ENCODE peak calls at places on chromosomes 5 and 9, in four cellular contexts. Z, N, L and X are unnamed samples.
A peak's percentile ranks its signal among the peaks of the same experiment; 100 is the strongest.

GRCh38 chr9:8660383-8660782 is 860.8 kb upstream of the DMAC1 start:
- DNase-seq in L (peak; percentile 76), N (no peak), Z (peak; percentile 57), X (no peak)

GRCh38 chr5:177429248-177430045 is 3.0 kb downstream of the GRK6 start:
- DNase-seq in L (no peak), Z (peak; percentile 15), N (no peak), X (no peak)

GRCh38 chr9:87682618-87683017 is 43.3 kb upstream of the CTSL start:
- DNase-seq in Z (no peak), N (no peak), L (no peak), X (no peak)

GRCh38 chr5:111928501-111928900 is 171.5 kb upstream of the NREP start:
- DNase-seq in L (no peak), Z (peak; percentile 58), N (no peak), X (no peak)

GRCh38 chr9:109904666-109905065 is 124.7 kb downstream of the PALM2AKAP2 start:
- DNase-seq in L (no peak), Z (no peak), N (no peak), X (no peak)

GRCh38 chr5:99386406-99387075 is 457.7 kb upstream of the CHD1 start:
- DNase-seq in Z (no peak), N (no peak), L (no peak), X (no peak)

GRCh38 chr5:86029308-86029707 is 588.4 kb upstream of the COX7C start:
- DNase-seq in Z (no peak), L (no peak), N (no peak), X (no peak)

GRCh38 chr5:62790348-62790747 is 211.7 kb downstream of the LRRC70 start:
- DNase-seq in L (no peak), Z (peak; percentile 81), N (no peak), X (no peak)

GRCh38 chr5:72556351-72557146 is 49.3 kb upstream of the ZNF366 start:
- DNase-seq in N (peak; percentile 72), Z (peak; percentile 93), L (peak; percentile 74), X (peak; percentile 68)

GRCh38 chr9:137227853-137228514 is 682 bp downstream of the RNF224 start:
- DNase-seq in L (no peak), Z (no peak), N (no peak), X (no peak)

GRCh38 chr5:172713113-172713808 is 57.7 kb downstream of the DUSP1 start:
- DNase-seq in N (peak; percentile 62), Z (peak; percentile 35), L (peak; percentile 18), X (peak; percentile 47)

GRCh38 chr5:5025098-5025773 is 114.9 kb upstream of the ADAMTS16 start:
- DNase-seq in N (no peak), Z (no peak), L (no peak), X (no peak)
- H3K4me3 ChIP-seq in N (peak overlapping the region; percentile 34), Z (no peak overlapping the region), L (no peak overlapping the region), X (no peak overlapping the region)

DNA sequence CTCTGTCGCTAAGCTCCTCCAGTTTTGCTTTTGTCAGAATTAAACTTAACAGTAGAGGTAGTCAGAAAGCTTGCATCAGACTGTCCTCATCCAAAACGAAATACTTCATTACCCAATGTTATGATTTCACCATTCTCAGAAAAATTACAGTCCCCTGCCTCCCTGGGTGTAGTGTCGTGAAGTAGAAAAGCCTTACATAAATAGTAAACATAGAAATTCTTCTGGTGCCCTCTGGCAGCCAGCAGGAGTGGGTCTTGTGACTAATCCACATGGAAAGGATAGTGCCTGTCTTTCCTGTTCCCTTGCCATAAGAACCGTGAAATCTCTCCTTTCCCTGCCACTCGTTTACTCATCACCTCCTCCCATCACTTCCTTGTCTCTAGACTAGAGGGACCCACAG is 230.6 kb downstream of the GNA14 start:
- DNase-seq in N (peak; percentile 31), L (peak; percentile 94), Z (peak; percentile 84), X (peak; percentile 55)
- TF ChIP-seq CTCF in N (no peak), L (no peak), Z (no peak), X (no peak)

GRCh38 chr9:35906923-35907699 is 1.1 kb downstream of the HRCT1 start:
- DNase-seq in Z (peak; percentile 96), N (peak; percentile 46), L (peak; percentile 95), X (peak; percentile 42)

GRCh38 chr9:35905912-35906679 is at the start of gene HRCT1:
- DNase-seq in N (peak; percentile 91), L (peak; percentile 98), Z (peak; percentile 98), X (peak; percentile 32)

GRCh38 chr9:35904338-35904737 is 1.7 kb upstream of the HRCT1 start:
- DNase-seq in N (no peak), L (no peak), Z (no peak), X (no peak)

GRCh38 chr9:35903049-35903448 is 3.0 kb upstream of the HRCT1 start:
- DNase-seq in N (peak; percentile 79), Z (peak; percentile 75), L (peak; percentile 72), X (peak; percentile 65)

GRCh38 chr9:35904966-35905781 is 828 bp upstream of the HRCT1 start:
- DNase-seq in N (peak; percentile 25), L (no peak), Z (no peak), X (no peak)
- H3K27ac ChIP-seq in N (peak overlapping the region; percentile 99), L (peak overlapping the region; percentile 95), Z (no peak overlapping the region), X (no peak overlapping the region)

GRCh38 chr9:76676857-76677256 is 87.4 kb upstream of the PCA3 start:
- DNase-seq in L (no peak), Z (no peak), N (no peak), X (no peak)

GRCh38 chr9:76681556-76681955 is 82.7 kb upstream of the PCA3 start:
- DNase-seq in L (no peak), N (no peak), Z (no peak), X (no peak)

GRCh38 chr9:76680716-76681431 is 83.4 kb upstream of the PCA3 start:
- DNase-seq in N (no peak), Z (no peak), L (no peak), X (no peak)

DNA sequence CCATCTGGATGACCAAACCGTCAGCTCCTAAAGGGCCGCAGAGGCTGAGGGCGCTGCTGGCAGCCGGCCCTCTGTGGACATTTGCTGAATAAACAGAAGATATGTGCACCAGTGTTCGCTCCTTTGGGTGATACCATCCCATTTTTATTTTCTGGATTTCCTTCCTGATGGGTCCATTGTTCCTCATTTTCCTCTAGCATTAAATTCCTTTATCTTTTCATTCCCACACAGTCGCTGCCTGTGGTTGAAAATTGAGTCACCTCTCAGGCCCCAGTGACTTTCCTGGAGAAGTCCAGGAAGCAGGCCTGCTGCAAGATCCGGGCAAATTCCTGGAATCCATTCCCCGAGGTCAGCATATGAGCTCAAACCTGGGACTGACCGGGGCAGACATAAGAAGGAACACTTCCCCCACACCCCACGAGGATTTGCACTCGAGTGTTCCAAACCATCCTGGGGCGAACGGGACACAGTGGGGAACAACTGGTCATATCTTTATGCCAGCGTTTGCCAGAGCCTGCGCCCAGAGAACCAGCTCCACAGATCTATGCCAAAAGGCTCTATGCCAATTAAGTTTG is 86.7 kb upstream of the PCA3 start:
- DNase-seq in L (no peak), Z (peak; percentile 87), N (no peak), X (no peak)
- H3K4me3 ChIP-seq in L (no peak overlapping the region), Z (no peak overlapping the region), N (no peak overlapping the region), X (no peak overlapping the region)